ENCODE peak calls at places on chromosome 5, in four cellular contexts. N, O, C and W are unnamed samples.
A peak's percentile ranks its signal among the peaks of the same experiment; 100 is the strongest.

GRCh38 chr5:1512541-1513291 is 11.0 kb downstream of the LPCAT1 start:
- DNase-seq in C (peak; percentile 43), O (no peak), N (no peak), W (no peak)

GRCh38 chr5:32711693-32712462 is 757 bp downstream of the NPR3 start:
- DNase-seq in N (no peak), O (no peak), C (peak; percentile 71), W (no peak)

GRCh38 chr5:150599917-150600511 is 40.4 kb upstream of the SYNPO start:
- DNase-seq in C (no peak), N (no peak), O (no peak), W (no peak)

GRCh38 chr5:14818931-14819790 is 52.4 kb downstream of the ANKH start:
- DNase-seq in C (no peak), N (no peak), O (no peak), W (no peak)

GRCh38 chr5:178415353-178415752 is 174.8 kb downstream of the COL23A1 start:
- DNase-seq in N (no peak), C (no peak), O (no peak), W (no peak)

GRCh38 chr5:43040287-43041098 is at the start of gene ANXA2R:
- DNase-seq in N (peak; percentile 81), O (no peak), C (peak; percentile 88), W (peak; percentile 77)

GRCh38 chr5:67165524-67166459 is 30.8 kb downstream of the CD180 start:
- DNase-seq in O (no peak), N (no peak), C (peak; percentile 89), W (peak; percentile 54)

GRCh38 chr5:68378204-68378830 is 162.8 kb downstream of the PIK3R1 start:
- DNase-seq in O (peak; percentile 55), N (no peak), C (no peak), W (peak; percentile 43)

GRCh38 chr5:54785729-54786548 is 199.5 kb downstream of the ESM1 start:
- DNase-seq in N (no peak), O (peak; percentile 45), C (no peak), W (no peak)

GRCh38 chr5:120546922-120547321 is 82.8 kb downstream of the PRR16 start:
- DNase-seq in C (no peak), N (no peak), O (no peak), W (peak; percentile 5)

GRCh38 chr5:45639038-45639437 is 57.1 kb downstream of the HCN1 start:
- DNase-seq in N (no peak), O (no peak), C (no peak), W (no peak)

GRCh38 chr5:5464036-5464715 is 41.7 kb downstream of the ICE1 start:
- DNase-seq in O (no peak), C (no peak), N (no peak), W (no peak)

GRCh38 chr5:43353668-43354067 is 40.5 kb upstream of the HMGCS1 start:
- DNase-seq in N (no peak), O (no peak), C (no peak), W (no peak)

GRCh38 chr5:775960-776861 is 8.3 kb downstream of the ZDHHC11B start:
- DNase-seq in C (no peak), O (no peak), N (no peak), W (no peak)

GRCh38 chr5:56262269-56262668 is 29.1 kb upstream of the ANKRD55 start:
- DNase-seq in O (no peak), C (no peak), N (no peak), W (no peak)

GRCh38 chr5:85049020-85049419 is 664.3 kb upstream of the EDIL3 start:
- DNase-seq in O (no peak), N (peak; percentile 4), C (peak; percentile 52), W (no peak)

GRCh38 chr5:16935271-16936149 is 578 bp downstream of the MYO10 start:
- DNase-seq in N (no peak), C (peak; percentile 87), O (no peak), W (no peak)

GRCh38 chr5:73867344-73868335 is 241.6 kb downstream of the ARHGEF28 start:
- DNase-seq in C (no peak), O (no peak), N (no peak), W (no peak)

GRCh38 chr5:73448072-73448432 is 525 bp downstream of the FOXD1 start:
- DNase-seq in N (no peak), C (peak; percentile 68), O (no peak), W (no peak)

GRCh38 chr5:54909911-54910870 is 75.2 kb downstream of the ESM1 start:
- DNase-seq in O (no peak), N (no peak), C (no peak), W (no peak)

GRCh38 chr5:80935811-80936385 is 24.3 kb upstream of the RASGRF2 start:
- DNase-seq in N (peak; percentile 16), O (no peak), C (no peak), W (no peak)

GRCh38 chr5:93576994-93577575 is 3.9 kb downstream of the NR2F1-AS1 start:
- DNase-seq in O (no peak), C (no peak), N (no peak), W (no peak)

GRCh38 chr5:30183736-30184135 is 1009.8 kb upstream of the CDH6 start:
- DNase-seq in O (no peak), N (no peak), C (no peak), W (no peak)

GRCh38 chr5:44365351-44365750 is 23.9 kb downstream of the FGF10 start:
- DNase-seq in N (no peak), O (no peak), C (no peak), W (no peak)

GRCh38 chr5:40442346-40442745 is 237.4 kb upstream of the PTGER4 start:
- DNase-seq in N (peak; percentile 88), O (no peak), C (no peak), W (no peak)

GRCh38 chr5:124745367-124746251 is 830 bp downstream of the ZNF608 start:
- DNase-seq in O (no peak), N (no peak), C (no peak), W (no peak)
- TF ChIP-seq SUZ12 in O (no peak), N (no peak), C (no peak), W (no peak)

GRCh38 chr5:159341914-159342313 is 11.6 kb upstream of the IL12B start:
- DNase-seq in C (no peak), N (peak; percentile 62), O (no peak), W (no peak)
- H3K4me1 ChIP-seq in C (no peaks in the 10 kb centered on the region), N (peaks cover 10% of the 10 kb centered on the region), O (no peaks in the 10 kb centered on the region), W (no peaks in the 10 kb centered on the region)

GRCh38 chr5:19855031-19855430 is 133.0 kb downstream of the CDH18 start:
- DNase-seq in N (no peak), C (no peak), O (no peak), W (no peak)

GRCh38 chr5:19859020-19859419 is 129.0 kb downstream of the CDH18 start:
- DNase-seq in C (no peak), O (no peak), N (no peak), W (no peak)

GRCh38 chr5:19855453-19855852 is 132.5 kb downstream of the CDH18 start:
- DNase-seq in O (no peak), N (no peak), C (no peak), W (no peak)

GRCh38 chr5:19855929-19856328 is 132.1 kb downstream of the CDH18 start:
- DNase-seq in N (no peak), C (no peak), O (no peak), W (no peak)

GRCh38 chr5:19853616-19854240 is 134.3 kb downstream of the CDH18 start:
- DNase-seq in O (no peak), N (no peak), C (no peak), W (no peak)
- TF ChIP-seq SUZ12 in O (no peak), N (no peak), C (no peak), W (no peak)

DNA sequence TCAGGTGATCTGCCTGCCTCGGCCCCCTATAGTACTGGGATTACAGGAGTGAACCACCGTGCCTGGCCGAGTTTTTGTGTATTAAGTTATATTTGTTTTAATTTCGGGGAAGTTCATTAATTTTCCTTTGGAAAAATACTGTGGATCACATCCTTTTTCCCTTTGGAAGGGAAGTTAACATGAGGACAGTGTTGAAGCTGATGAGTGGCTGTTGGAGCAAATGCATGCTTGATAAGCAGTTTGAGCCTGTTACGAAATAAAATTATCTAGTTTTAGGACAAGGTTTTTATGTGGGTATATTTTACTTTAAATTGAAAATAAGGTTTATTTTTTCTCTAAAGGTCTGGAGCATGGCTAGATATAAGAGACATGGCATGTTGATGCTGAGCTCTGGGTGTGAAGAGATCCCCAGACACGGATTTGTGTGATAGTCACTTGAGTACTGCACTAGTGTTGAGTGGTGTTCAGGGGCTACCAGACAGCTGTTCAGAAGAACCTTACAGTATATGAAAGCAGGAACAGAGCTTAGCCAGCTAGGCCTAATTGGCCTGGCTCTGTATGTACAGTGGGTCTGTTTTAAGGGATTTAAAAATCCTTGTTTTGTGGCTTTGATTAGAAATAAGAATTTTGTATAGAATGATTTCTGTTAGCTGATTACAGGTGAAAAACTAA is 17.4 kb downstream of the LMNB1 start:
- DNase-seq in N (no peak), C (no peak), O (no peak), W (no peak)
- H3K4me1 ChIP-seq in N (peaks cover 41% of the 10 kb centered on the region), C (no peaks in the 10 kb centered on the region), O (peaks cover 23% of the 10 kb centered on the region), W (no peaks in the 10 kb centered on the region)